ENCODE peak calls at places on chromosomes 1 and 21, in six cellular contexts. R is HAP-1; V is adipocyte; P is fibroblast of lung; J is CD4-positive, CD25-positive, alpha-beta regulatory T cell; U is CD8-positive, alpha-beta memory T cell. I is an unnamed sample.

GRCh38 chr1:91872560-91873081 is 13.3 kb downstream of the TGFBR3 start:
- DNase-seq in R (no peak), V (no peak), P (peak; percentile 32), J (no peak), U (no peak), I (no peak)

GRCh38 chr1:148263128-148263905 is 111.2 kb upstream of the NBPF11 start:
- DNase-seq in R (no peak), V (peak; percentile 56), P (peak; percentile 67), J (peak; percentile 18), U (peak; percentile 7), I (peak; percentile 14)

GRCh38 chr21:39387461-39388037 is 38.7 kb upstream of the HMGN1 start:
- DNase-seq in R (peak; percentile 97), V (peak; percentile 97), P (peak; percentile 84), J (peak; percentile 89), U (peak; percentile 88), I (peak; percentile 91)

GRCh38 chr1:45282346-45282745 is 44.3 kb upstream of the HPDL start:
- DNase-seq in R (no peak), V (no peak), P (peak; percentile 67), J (no peak), U (no peak), I (no peak)

GRCh38 chr1:30778156-30778978 is 20.8 kb upstream of the LAPTM5 start:
- DNase-seq in R (peak; percentile 40), V (peak; percentile 19), P (peak; percentile 73), J (no peak), U (no peak), I (no peak)

GRCh38 chr1:4587721-4588120 is 66.7 kb upstream of the AJAP1 start:
- DNase-seq in R (no peak), V (no peak), P (no peak), J (no peak), U (no peak), I (no peak)

GRCh38 chr1:206445116-206445515 is 25.2 kb upstream of the IKBKE start:
- DNase-seq in R (no peak), V (no peak), P (peak; percentile 70), J (no peak), U (no peak), I (no peak)

GRCh38 chr1:161089251-161089924 is at the start of gene NECTIN4:
- DNase-seq in R (no peak), V (no peak), P (no peak), J (no peak), U (no peak), I (no peak)

GRCh38 chr1:236455242-236455641 is 61.2 kb downstream of the EDARADD start:
- DNase-seq in R (no peak), V (no peak), P (no peak), J (no peak), U (no peak), I (no peak)

GRCh38 chr1:91830242-91831131 is 55.5 kb downstream of the TGFBR3 start:
- DNase-seq in R (no peak), V (peak; percentile 82), P (peak; percentile 96), J (no peak), U (no peak), I (no peak)

GRCh38 chr1:234409328-234409727 is 36.1 kb downstream of the COA6 start:
- DNase-seq in R (no peak), V (no peak), P (peak; percentile 21), J (no peak), U (no peak), I (no peak)

GRCh38 chr1:93446837-93447451 is 974 bp upstream of the FNBP1L start:
- DNase-seq in R (no peak), V (peak; percentile 25), P (no peak), J (no peak), U (no peak), I (no peak)

GRCh38 chr1:219669042-219669441 is 56.1 kb upstream of the ZC3H11B start:
- DNase-seq in R (no peak), V (no peak), P (no peak), J (no peak), U (no peak), I (no peak)

GRCh38 chr1:84996846-84997666 is at the start of gene MCOLN2:
- DNase-seq in R (peak; percentile 78), V (peak; percentile 58), P (peak; percentile 12), J (peak; percentile 26), U (peak; percentile 55), I (peak; percentile 37)

GRCh38 chr21:42406201-42406601 is 2.5 kb downstream of the UBASH3A start:
- DNase-seq in R (no peak), V (no peak), P (no peak), J (peak; percentile 39), U (no peak), I (no peak)

GRCh38 chr1:15994590-15995351 is 9.3 kb upstream of the SRARP start:
- DNase-seq in R (peak; percentile 69), V (peak; percentile 85), P (peak; percentile 68), J (peak; percentile 17), U (no peak), I (no peak)

GRCh38 chr1:234980224-234980656 is 148.4 kb downstream of the TOMM20 start:
- DNase-seq in R (no peak), V (no peak), P (no peak), J (no peak), U (no peak), I (no peak)

GRCh38 chr1:39398278-39399010 is 93.0 kb upstream of the BMP8A start:
- DNase-seq in R (peak; percentile 23), V (peak; percentile 96), P (peak; percentile 95), J (no peak), U (no peak), I (no peak)

GRCh38 chr1:24745711-24746582 is 700 bp downstream of the CLIC4 start:
- DNase-seq in R (peak; percentile 66), V (peak; percentile 86), P (peak; percentile 85), J (no peak), U (no peak), I (peak; percentile 15)

GRCh38 chr1:23013657-23014056 is 2.0 kb downstream of the TEX46 start:
- DNase-seq in R (peak; percentile 18), V (no peak), P (no peak), J (no peak), U (no peak), I (no peak)

GRCh38 chr1:55827350-55827749 is 612.2 kb upstream of the USP24 start:
- DNase-seq in R (no peak), V (peak; percentile 92), P (peak; percentile 96), J (no peak), U (no peak), I (no peak)

GRCh38 chr1:18957136-18957521 is 653 bp upstream of the IFFO2 start:
- DNase-seq in R (peak; percentile 39), V (no peak), P (no peak), J (peak; percentile 22), U (no peak), I (no peak)

GRCh38 chr1:67304023-67304422 is 3.6 kb upstream of the IL12RB2 start:
- DNase-seq in R (no peak), V (no peak), P (no peak), J (no peak), U (no peak), I (no peak)

GRCh38 chr1:7561331-7561921 is 209.7 kb upstream of the VAMP3 start:
- DNase-seq in R (peak; percentile 64), V (no peak), P (no peak), J (no peak), U (no peak), I (no peak)

GRCh38 chr21:42300956-42301355 is 14.3 kb downstream of the TFF3 start:
- DNase-seq in R (no peak), V (no peak), P (no peak), J (no peak), U (no peak), I (no peak)

GRCh38 chr1:244860078-244860477 is 4.3 kb downstream of the HNRNPU start:
- DNase-seq in R (no peak), V (no peak), P (no peak), J (no peak), U (no peak), I (no peak)

GRCh38 chr1:67771776-67772175 is 61.5 kb downstream of the GNG12 start:
- DNase-seq in R (no peak), V (peak; percentile 74), P (no peak), J (no peak), U (no peak), I (no peak)

GRCh38 chr1:67559222-67559700 is 125.7 kb upstream of the GADD45A start:
- DNase-seq in R (no peak), V (peak; percentile 77), P (peak; percentile 39), J (no peak), U (no peak), I (no peak)

GRCh38 chr21:16454371-16454770 is 724.6 kb downstream of the USP25 start:
- DNase-seq in R (no peak), V (peak; percentile 34), P (peak; percentile 42), J (no peak), U (no peak), I (no peak)

GRCh38 chr1:172818841-172819527 is 160.1 kb downstream of the FASLG start:
- DNase-seq in R (no peak), V (no peak), P (peak; percentile 53), J (no peak), U (peak; percentile 2), I (no peak)

DNA sequence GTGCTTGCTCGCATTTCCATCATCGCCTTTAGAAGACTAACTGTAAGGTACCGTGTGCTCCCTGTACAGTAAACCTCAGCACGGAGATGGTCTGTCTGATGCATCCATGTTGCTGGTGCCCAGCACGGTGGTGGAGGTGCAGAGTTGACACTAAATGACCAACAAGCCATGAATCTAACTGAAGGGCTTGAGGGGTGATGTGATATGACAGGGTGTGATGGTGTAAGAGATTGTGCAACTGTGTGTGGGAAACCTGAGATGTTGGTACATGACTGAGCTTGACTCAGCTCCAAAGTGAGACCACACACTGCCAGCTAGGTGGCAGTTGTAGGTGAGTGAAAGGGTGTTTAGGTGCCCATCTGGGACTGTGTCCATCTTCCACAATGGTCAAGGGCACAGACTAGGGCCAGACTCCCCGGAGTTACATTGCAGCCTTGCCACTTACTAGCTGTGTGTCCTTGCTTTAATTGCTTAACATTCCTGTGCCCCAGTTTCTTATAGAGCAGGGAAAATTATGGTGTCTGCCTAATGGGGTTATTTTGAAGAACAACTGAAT is 21.4 kb downstream of the SLC2A1 start:
- DNase-seq in R (no peak), V (peak; percentile 86), P (peak; percentile 74), J (no peak), U (no peak), I (no peak)
- H3K9me3 ChIP-seq in R (no peaks in the 10 kb centered on the region), V (no peaks in the 10 kb centered on the region), P (no peaks in the 10 kb centered on the region), J (no peaks in the 10 kb centered on the region), U (no peaks in the 10 kb centered on the region), I (no peaks in the 10 kb centered on the region)

GRCh38 chr1:152237093-152237492 is 13.1 kb upstream of the HRNR start:
- DNase-seq in R (no peak), V (no peak), P (no peak), J (no peak), U (no peak), I (no peak)
- H3K9me3 ChIP-seq in R (no peaks in the 10 kb centered on the region), V (no peaks in the 10 kb centered on the region), P (no peaks in the 10 kb centered on the region), J (no peaks in the 10 kb centered on the region), U (no peaks in the 10 kb centered on the region), I (no peaks in the 10 kb centered on the region)

DNA sequence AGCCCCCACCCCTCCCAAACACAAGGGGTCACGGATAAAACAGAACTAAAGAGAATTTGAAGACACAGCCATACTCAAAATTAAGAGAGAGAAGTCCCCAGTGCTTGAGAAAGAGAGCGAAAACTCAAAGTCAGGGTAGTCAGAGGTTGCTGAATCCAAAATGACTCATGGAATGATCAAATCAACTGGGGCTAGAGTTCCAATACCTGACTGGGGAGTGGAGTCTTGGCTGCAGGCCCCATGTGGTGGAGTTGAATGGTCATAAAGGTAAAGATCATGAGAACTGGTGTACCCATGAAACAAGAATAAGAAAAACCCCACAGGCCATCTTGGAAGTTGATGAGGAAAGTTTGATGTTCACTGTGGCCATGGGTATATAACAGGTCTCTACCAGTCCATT is 84.5 kb upstream of the LRRN2 start:
- DNase-seq in R (no peak), V (no peak), P (no peak), J (no peak), U (no peak), I (no peak)
- H3K9me3 ChIP-seq in R (no peaks in the 10 kb centered on the region), V (no peaks in the 10 kb centered on the region), P (no peaks in the 10 kb centered on the region), J (no peaks in the 10 kb centered on the region), U (no peaks in the 10 kb centered on the region), I (no peaks in the 10 kb centered on the region)

GRCh38 chr21:40603774-40604173 is 243.2 kb downstream of the DSCAM start:
- DNase-seq in R (no peak), V (no peak), P (no peak), J (no peak), U (no peak), I (no peak)
- H3K9me3 ChIP-seq in R (no peaks in the 10 kb centered on the region), V (peaks cover 11% of the 10 kb centered on the region), P (no peaks in the 10 kb centered on the region), J (no peaks in the 10 kb centered on the region), U (no peaks in the 10 kb centered on the region), I (no peaks in the 10 kb centered on the region)